ENCODE peak calls at places on chromosomes 12 and 14, in four cellular contexts. X is K562, S is H1, I is SK-N-SH. E is an unnamed sample.

GRCh38 chr14:52402812-52403526 is 88.9 kb downstream of the PTGER2 start:
- DNase-seq in S (no peak), X (no peak), I (no peak), E (no peak)

GRCh38 chr12:7114008-7114407 is 5.0 kb upstream of the C1RL start:
- DNase-seq in X (no peak), S (no peak), I (no peak), E (no peak)

GRCh38 chr12:131202592-131203378 is 249.1 kb downstream of the ADGRD1 start:
- DNase-seq in X (peak), S (peak), I (peak), E (no peak)

GRCh38 chr14:24315807-24316596 is 4.7 kb downstream of the LTB4R start:
- DNase-seq in X (peak), S (peak), I (peak), E (peak)

GRCh38 chr14:104556256-104557021 is 23.1 kb upstream of the C14orf180 start:
- DNase-seq in X (no peak), S (no peak), I (no peak), E (peak)

GRCh38 chr14:61474671-61475070 is 153.3 kb downstream of the PRKCH start:
- DNase-seq in I (no peak), X (no peak), S (no peak), E (no peak)

GRCh38 chr14:99745307-99745951 is 47.8 kb upstream of the EML1 start:
- DNase-seq in X (no peak), I (no peak), S (no peak), E (no peak)

GRCh38 chr12:40464121-40464520 is 228.1 kb upstream of the CNTN1 start:
- DNase-seq in X (no peak), S (no peak), I (no peak), E (no peak)

GRCh38 chr12:40157307-40157706 is 51.4 kb upstream of the SLC2A13 start:
- DNase-seq in X (no peak), S (no peak), I (no peak), E (no peak)

GRCh38 chr12:76420221-76420620 is 72.0 kb upstream of the BBS10 start:
- DNase-seq in I (no peak), S (no peak), X (no peak), E (no peak)

GRCh38 chr12:49609059-49609874 is 3.8 kb upstream of the FAM186B start:
- DNase-seq in I (no peak), S (no peak), X (no peak), E (no peak)

GRCh38 chr12:14272954-14273910 is 92.2 kb upstream of the ATF7IP start:
- DNase-seq in X (no peak), S (no peak), I (no peak), E (no peak)

GRCh38 chr12:132100306-132101065 is 43.6 kb downstream of the DDX51 start:
- DNase-seq in X (no peak), S (no peak), I (no peak), E (no peak)

GRCh38 chr12:119980247-119980646 is 8.8 kb upstream of the BICDL1 start:
- DNase-seq in S (no peak), I (no peak), X (no peak), E (no peak)

DNA sequence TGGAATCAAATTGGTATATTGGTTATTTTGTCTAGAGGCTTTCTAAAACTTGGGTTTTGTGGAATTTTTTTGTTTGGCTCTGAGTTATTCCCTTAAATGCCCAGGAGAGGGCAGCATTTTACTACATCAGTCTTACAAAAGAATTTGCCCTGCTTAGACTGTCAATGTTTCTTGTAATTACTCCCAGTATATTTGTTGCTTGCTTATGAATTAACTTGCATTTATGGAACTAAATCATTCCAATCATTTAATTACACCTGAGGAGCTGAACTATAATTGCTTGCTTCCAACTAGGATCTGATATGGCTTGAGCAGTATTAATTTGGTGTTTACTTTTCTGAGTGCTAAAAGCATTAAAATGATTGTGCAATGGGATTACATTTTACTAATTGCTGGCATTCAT is 48.7 kb downstream of the MIPOL1 start:
- DNase-seq in S (no peak), I (peak), X (peak), E (no peak)
- TF ChIP-seq TEAD4 in S (no peak), I (no peak), X (no peak), E (no peak)

GRCh38 chr14:64574370-64575115 is 24.8 kb downstream of the PPP1R36 start:
- DNase-seq in I (no peak), S (peak), X (no peak), E (no peak)
- TF ChIP-seq TEAD4 in I (no peak), S (no peak), X (no peak), E (no peak)

DNA sequence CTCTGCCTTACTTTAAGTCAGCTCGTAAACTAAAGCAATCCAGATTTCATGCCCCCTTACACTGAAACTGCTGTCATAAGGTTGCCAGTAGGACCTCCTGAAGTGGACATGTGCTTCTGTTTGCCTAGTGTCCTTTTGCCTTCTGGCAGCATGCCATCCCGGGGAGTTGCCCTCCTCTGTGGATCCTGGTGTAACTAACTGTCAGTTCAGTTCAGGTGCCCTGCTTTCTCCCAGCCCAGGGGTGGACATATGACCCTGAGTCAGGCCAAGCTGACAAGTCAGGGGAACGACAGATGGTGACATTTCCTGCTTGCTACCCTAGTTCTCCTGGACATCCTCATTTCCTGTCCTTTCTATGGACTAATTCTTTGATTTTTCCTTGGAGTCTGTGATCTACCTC is 25.6 kb downstream of the AKAP6 start:
- DNase-seq in X (no peak), I (no peak), S (no peak), E (no peak)
- TF ChIP-seq TEAD4 in X (no peak), I (no peak), S (no peak), E (no peak)

DNA sequence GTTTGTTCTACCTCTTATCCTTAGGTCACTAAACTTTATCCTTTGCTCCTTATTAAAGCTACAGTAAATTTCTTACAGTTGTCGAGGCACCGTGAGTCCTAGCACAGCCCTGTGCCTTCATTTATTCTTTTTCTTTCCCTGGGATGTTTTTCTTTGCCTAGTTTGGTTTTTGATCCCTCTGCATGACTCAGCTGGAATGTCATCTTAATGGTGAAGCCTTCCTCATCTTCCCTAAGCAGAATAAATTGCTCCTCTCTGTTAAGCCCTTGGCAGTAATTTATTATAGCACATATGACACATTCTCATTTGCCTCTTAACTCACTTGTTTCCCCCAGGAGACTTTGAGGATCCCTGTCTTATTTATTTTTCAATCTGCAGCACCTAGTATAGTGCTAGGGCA is 16.6 kb downstream of the ACTR10 start:
- DNase-seq in I (no peak), S (no peak), X (no peak), E (no peak)
- TF ChIP-seq TEAD4 in I (no peak), S (no peak), X (no peak), E (no peak)

GRCh38 chr14:82710257-82710841 is 1176.7 kb upstream of the SEL1L start:
- DNase-seq in X (peak), S (peak), I (peak), E (peak)
- TF ChIP-seq TEAD4 in X (no peak), S (no peak), I (no peak), E (no peak)